ENCODE peak calls at places on chromosomes 11 and 22, in seven cellular contexts. I is HFFc6; U is heart right ventricle; S is tibial nerve; X is foreskin fibroblast; G is activated CD8-positive, alpha-beta T cell treated with anti-CD3 and anti-CD28 coated beads for 36 hours; F is SK-N-SH. O is an unnamed sample.

GRCh38 chr11:122754553-122755322 is 83.6 kb upstream of the CRTAM start:
- DNase-seq in I (no peak), U (no peak), S (no peak), X (no peak), G (peak; percentile 63), F (no peak), O (no peak)

GRCh38 chr11:108929241-108929640 is 264.4 kb downstream of the DDX10 start:
- DNase-seq in I (peak; percentile 96), U (no peak), S (no peak), X (peak; percentile 88), G (no peak), F (no peak), O (no peak)

GRCh38 chr11:68042219-68043028 is 3.6 kb downstream of the TCIRG1 start:
- DNase-seq in I (no peak), U (no peak), S (no peak), X (no peak), G (no peak), F (peak; percentile 46), O (no peak)

GRCh38 chr11:103528596-103528995 is 419.4 kb downstream of the DYNC2H1 start:
- DNase-seq in I (no peak), U (no peak), S (no peak), X (no peak), G (no peak), F (no peak), O (no peak)

GRCh38 chr11:32065865-32066264 is 25.0 kb upstream of the RCN1 start:
- DNase-seq in I (no peak), U (no peak), S (no peak), X (no peak), G (no peak), F (no peak), O (no peak)

GRCh38 chr22:24148586-24148985 is 32.7 kb upstream of the SUSD2 start:
- DNase-seq in I (no peak), U (no peak), S (no peak), X (no peak), G (no peak), F (no peak), O (no peak)

GRCh38 chr22:47623056-47623739 is 860.7 kb downstream of the TBC1D22A start:
- DNase-seq in I (no peak), U (no peak), S (no peak), X (no peak), G (no peak), F (no peak), O (no peak)

GRCh38 chr11:111923351-111923788 is 4.7 kb downstream of the C11orf52 start:
- DNase-seq in I (peak; percentile 46), U (no peak), S (peak; percentile 33), X (no peak), G (no peak), F (no peak), O (no peak)

GRCh38 chr11:79054636-79055035 is 386.2 kb downstream of the TENM4 start:
- DNase-seq in I (peak; percentile 41), U (no peak), S (no peak), X (peak; percentile 59), G (no peak), F (no peak), O (no peak)

GRCh38 chr22:42646569-42647525 is 2.3 kb downstream of the CYB5R3 start:
- DNase-seq in I (no peak), U (peak; percentile 79), S (no peak), X (no peak), G (no peak), F (no peak), O (no peak)

GRCh38 chr11:116329354-116330090 is 443.3 kb downstream of the BUD13 start:
- DNase-seq in I (no peak), U (no peak), S (no peak), X (no peak), G (no peak), F (no peak), O (no peak)

GRCh38 chr22:27207907-27208306 is 550.5 kb downstream of the MIAT start:
- DNase-seq in I (no peak), U (no peak), S (no peak), X (no peak), G (no peak), F (no peak), O (no peak)

GRCh38 chr11:71247551-71248250 is 4.7 kb downstream of the SHANK2 start:
- DNase-seq in I (no peak), U (peak; percentile 64), S (no peak), X (no peak), G (no peak), F (no peak), O (no peak)

GRCh38 chr11:18010271-18010670 is 2.6 kb downstream of the SERGEF start:
- DNase-seq in I (no peak), U (no peak), S (no peak), X (no peak), G (peak; percentile 8), F (no peak), O (no peak)

GRCh38 chr11:2768471-2769408 is 68.9 kb upstream of the KCNQ1OT1 start:
- DNase-seq in I (peak; percentile 82), U (no peak), S (no peak), X (peak; percentile 74), G (peak; percentile 55), F (no peak), O (peak; percentile 11)

GRCh38 chr11:5891216-5891800 is 1.7 kb upstream of the OR52E5 start:
- DNase-seq in I (no peak), U (no peak), S (no peak), X (no peak), G (no peak), F (peak; percentile 4), O (no peak)

GRCh38 chr11:61713464-61713863 is 33.3 kb downstream of the DAGLA start:
- DNase-seq in I (no peak), U (no peak), S (no peak), X (no peak), G (no peak), F (no peak), O (no peak)

GRCh38 chr22:27836181-27836580 is 34.6 kb upstream of the MN1 start:
- DNase-seq in I (no peak), U (no peak), S (no peak), X (peak; percentile 36), G (no peak), F (no peak), O (no peak)

GRCh38 chr11:61972112-61972795 is 4.8 kb upstream of the FTH1 start:
- DNase-seq in I (no peak), U (no peak), S (no peak), X (no peak), G (no peak), F (no peak), O (no peak)

DNA sequence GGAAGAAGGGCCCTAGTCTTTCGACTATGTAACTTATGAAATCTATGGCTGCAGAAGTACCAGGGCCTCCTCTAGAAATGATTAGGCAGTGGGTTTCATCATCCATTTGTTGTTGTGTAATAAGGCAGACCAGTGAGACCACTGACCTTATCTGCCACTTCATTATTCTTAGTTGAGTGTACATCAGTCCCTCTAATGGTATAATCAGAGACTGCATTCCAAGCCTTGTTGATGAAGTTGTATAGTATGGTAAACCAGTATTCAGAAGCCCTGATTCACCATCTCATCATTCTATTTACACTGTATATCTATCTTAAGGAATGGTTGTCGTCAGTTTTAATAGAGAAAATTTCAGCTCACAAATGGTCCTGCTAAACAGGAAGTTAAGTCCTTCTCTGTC is 32.2 kb upstream of the GRIA4 start:
- DNase-seq in I (no peak), U (no peak), S (no peak), X (no peak), G (no peak), F (peak; percentile 17), O (no peak)
- TF ChIP-seq CTCF in I (peak; percentile 17), U (no peak), S (no peak), X (no peak), G (no peak), F (no peak), O (no peak)

GRCh38 chr11:101133190-101133589 is 3.6 kb upstream of the PGR start:
- DNase-seq in I (no peak), U (no peak), S (no peak), X (no peak), G (no peak), F (no peak), O (no peak)

DNA sequence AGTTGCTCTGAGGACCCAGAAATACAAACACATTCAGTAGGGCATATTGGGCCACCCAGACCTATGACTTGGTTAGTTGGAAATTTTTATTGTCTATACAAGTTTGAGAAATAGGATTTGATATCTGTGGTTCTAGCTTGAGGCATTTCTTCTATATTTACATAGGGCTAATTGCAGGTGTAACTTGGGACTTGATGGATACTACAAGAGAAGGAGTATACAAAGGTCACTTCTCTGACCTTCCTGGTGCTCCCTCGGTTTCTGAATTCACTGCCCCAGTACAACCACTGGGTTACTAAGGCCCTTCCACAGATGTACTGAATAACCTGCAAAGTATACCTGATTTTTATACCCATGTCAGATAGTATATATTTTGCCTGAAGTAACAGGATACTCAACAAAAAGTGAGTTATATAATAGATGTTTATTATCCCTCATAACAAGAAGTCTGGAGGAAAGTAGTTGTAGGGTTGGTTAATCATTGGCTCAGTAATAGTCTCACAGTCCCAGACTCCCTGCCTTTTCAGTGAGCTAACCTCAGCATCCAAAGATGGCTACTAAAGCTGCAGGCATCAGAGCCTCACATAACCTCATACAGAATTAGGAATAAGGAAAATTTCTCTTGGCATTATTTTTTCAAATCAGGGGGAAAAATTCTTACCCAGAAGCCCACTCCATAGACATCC is 8.8 kb upstream of the PGR start:
- DNase-seq in I (no peak), U (no peak), S (no peak), X (no peak), G (no peak), F (no peak), O (no peak)
- TF ChIP-seq CTCF in I (no peak), U (no peak), S (no peak), X (no peak), G (no peak), F (no peak), O (no peak)

DNA sequence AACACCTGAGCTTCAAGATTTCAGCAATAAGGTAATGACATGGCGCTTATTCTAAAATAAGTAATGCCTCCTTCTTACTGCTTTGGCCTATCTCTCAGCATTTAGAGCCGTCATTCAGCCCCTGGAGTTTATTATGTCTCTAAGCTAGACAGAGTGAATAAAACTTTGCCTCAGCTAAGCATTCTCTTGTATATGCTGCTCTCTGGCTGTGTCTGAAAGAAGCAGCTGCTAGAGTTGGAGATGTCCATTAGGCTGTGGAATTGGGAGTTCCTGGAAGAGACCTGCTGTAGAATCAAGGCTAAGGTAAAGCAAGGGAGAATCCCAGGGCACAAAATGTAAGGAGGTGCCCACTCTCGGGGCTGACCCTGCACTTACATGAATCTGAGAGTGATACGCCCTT is 35.5 kb upstream of the TTC12 start:
- DNase-seq in I (no peak), U (no peak), S (no peak), X (no peak), G (no peak), F (no peak), O (no peak)
- TF ChIP-seq CTCF in I (no peak), U (peak; percentile 43), S (no peak), X (no peak), G (no peak), F (no peak), O (no peak)

DNA sequence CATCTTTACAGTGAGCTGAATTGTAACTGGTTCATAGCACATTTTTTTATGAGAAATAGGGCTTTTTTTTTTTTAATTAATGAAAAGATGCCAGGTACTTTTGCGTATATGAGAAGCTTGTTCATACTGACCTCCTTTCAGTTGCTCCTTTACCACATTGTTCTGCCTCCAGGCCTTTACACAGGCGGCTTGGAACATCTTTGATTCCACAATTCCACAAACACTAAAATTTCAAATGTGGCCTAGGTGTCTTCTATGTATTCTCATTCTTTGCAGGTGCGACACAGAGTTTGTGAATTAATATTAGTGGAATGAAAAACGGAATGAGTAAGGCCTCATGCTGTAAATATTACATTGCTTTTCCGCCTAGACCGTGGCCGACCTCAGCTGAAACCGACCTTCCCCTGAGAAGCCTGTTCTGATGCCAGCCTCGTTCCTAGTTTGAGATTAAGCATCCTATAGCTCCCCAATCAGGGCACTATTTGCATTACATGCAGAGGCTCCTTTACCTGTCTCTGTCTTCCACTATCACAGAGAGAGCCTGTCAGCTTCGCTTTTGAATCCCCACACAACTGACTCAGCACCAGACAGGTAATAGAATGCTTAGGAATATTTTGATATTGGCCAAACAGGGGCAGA is 125.8 kb downstream of the LDLRAD3 start:
- DNase-seq in I (no peak), U (no peak), S (no peak), X (no peak), G (no peak), F (peak; percentile 18), O (no peak)
- TF ChIP-seq CTCF in I (no peak), U (no peak), S (no peak), X (no peak), G (no peak), F (peak; percentile 27), O (no peak)